ENCODE peak calls at places on chromosomes 12 and 14, in five cellular contexts. S is H9, N is tibial nerve, K is left ventricle myocardium inferior, W is coronary artery. Z is an unnamed sample.

GRCh38 chr14:102993523-102993922 is 63.8 kb downstream of the CDC42BPB start:
- DNase-seq in N (no peak), S (no peak), K (no peak), W (no peak), Z (peak)

GRCh38 chr12:59372971-59373370 is 222.9 kb upstream of the SLC16A7 start:
- DNase-seq in K (no peak), W (no peak), N (no peak), S (peak), Z (no peak)

GRCh38 chr12:111295176-111295575 is 73.7 kb downstream of the PHETA1 start:
- DNase-seq in W (no peak), N (no peak), S (no peak), K (no peak), Z (no peak)

GRCh38 chr12:54037360-54038259 is 4.8 kb downstream of the HOXC5 start:
- DNase-seq in K (no peak), S (no peak), N (no peak), W (no peak), Z (no peak)

GRCh38 chr12:27969011-27969900 is 3.3 kb downstream of the PTHLH start:
- DNase-seq in K (peak), S (peak), W (no peak), N (no peak), Z (no peak)

GRCh38 chr14:78083837-78084236 is 86.3 kb upstream of the NRXN3 start:
- DNase-seq in S (no peak), N (no peak), K (no peak), W (no peak), Z (no peak)

GRCh38 chr12:19236656-19237055 is 107.1 kb downstream of the PLEKHA5 start:
- DNase-seq in N (no peak), K (no peak), W (no peak), S (no peak), Z (no peak)

GRCh38 chr14:41718477-41719166 is 111.9 kb downstream of the LRFN5 start:
- DNase-seq in N (no peak), S (no peak), W (no peak), K (no peak), Z (no peak)

GRCh38 chr14:24311837-24312615 is 724 bp downstream of the LTB4R start:
- DNase-seq in K (no peak), W (no peak), S (no peak), N (no peak), Z (no peak)

GRCh38 chr12:88083634-88084033 is 54.4 kb upstream of the C12orf50 start:
- DNase-seq in K (no peak), S (no peak), N (no peak), W (no peak), Z (no peak)

GRCh38 chr12:53414756-53415417 is 8.8 kb upstream of the AMHR2 start:
- DNase-seq in S (no peak), N (no peak), K (no peak), W (no peak), Z (no peak)

GRCh38 chr12:27937768-27938167 is 34.8 kb downstream of the PTHLH start:
- DNase-seq in S (no peak), K (no peak), W (no peak), N (no peak), Z (no peak)

GRCh38 chr14:86296173-86296572 is 766.2 kb downstream of the FLRT2 start:
- DNase-seq in W (no peak), N (no peak), S (no peak), K (no peak), Z (no peak)

GRCh38 chr14:21556378-21557083 is 23.3 kb downstream of the OR10G3 start:
- DNase-seq in K (no peak), S (no peak), N (no peak), W (no peak), Z (no peak)

GRCh38 chr14:64861916-64862315 is 17.8 kb downstream of the SPTB start:
- DNase-seq in K (no peak), W (no peak), N (no peak), S (no peak), Z (no peak)

GRCh38 chr12:70367268-70368141 is 1.4 kb downstream of the KCNMB4 start:
- DNase-seq in K (no peak), W (no peak), N (no peak), S (no peak), Z (no peak)

GRCh38 chr14:22107734-22108133 is 434.1 kb upstream of the OR4E1 start:
- DNase-seq in K (no peak), W (no peak), N (no peak), S (no peak), Z (no peak)

GRCh38 chr14:104184911-104185499 is 46.6 kb downstream of the KIF26A start:
- DNase-seq in S (no peak), W (no peak), K (peak), N (no peak), Z (no peak)

GRCh38 chr12:12700249-12700648 is 4.3 kb upstream of the GPR19 start:
- DNase-seq in W (no peak), K (no peak), N (no peak), S (no peak), Z (no peak)

GRCh38 chr14:78921856-78922255 is 751.7 kb downstream of the NRXN3 start:
- DNase-seq in S (no peak), W (no peak), N (no peak), K (no peak), Z (no peak)

GRCh38 chr14:55851961-55852360 is 266.2 kb upstream of the PELI2 start:
- DNase-seq in K (peak), W (no peak), S (no peak), N (no peak), Z (no peak)

GRCh38 chr12:117640511-117640910 is 279.1 kb upstream of the NOS1 start:
- DNase-seq in K (no peak), W (no peak), N (no peak), S (no peak), Z (no peak)

GRCh38 chr12:121240484-121241202 is 30.7 kb downstream of the P2RX4 start:
- DNase-seq in K (peak), W (peak), S (peak), N (peak), Z (no peak)

GRCh38 chr12:95859947-95860850 is 1.4 kb downstream of the SNRPF start:
- DNase-seq in W (no peak), K (no peak), N (no peak), S (no peak), Z (no peak)

GRCh38 chr12:49059063-49059384 is 1.6 kb downstream of the KMT2D start:
- DNase-seq in N (no peak), K (no peak), W (peak), S (no peak), Z (no peak)

GRCh38 chr12:179131-179884 is 34.6 kb downstream of the SLC6A12 start:
- DNase-seq in K (peak), S (no peak), W (no peak), N (no peak), Z (no peak)

GRCh38 chr14:65222434-65222833 is 120.1 kb upstream of the MAX start:
- DNase-seq in S (peak), N (no peak), W (no peak), K (peak), Z (no peak)

GRCh38 chr14:23360496-23360895 is 4.5 kb downstream of the EFS start:
- DNase-seq in S (peak), N (no peak), K (no peak), W (peak), Z (no peak)

GRCh38 chr14:23629831-23630396 is 6.2 kb upstream of the DHRS2 start:
- DNase-seq in K (no peak), N (no peak), S (no peak), W (peak), Z (no peak)

GRCh38 chr12:111715242-111715641 is 29.4 kb downstream of the ACAD10 start:
- DNase-seq in N (no peak), K (peak), W (no peak), S (no peak), Z (no peak)

GRCh38 chr14:61091657-61092273 is 110.7 kb downstream of the SLC38A6 start:
- DNase-seq in N (no peak), K (no peak), W (no peak), S (no peak), Z (no peak)

GRCh38 chr14:77470192-77470870 is 12.4 kb downstream of the AHSA1 start:
- DNase-seq in K (no peak), W (no peak), N (no peak), S (no peak), Z (no peak)

GRCh38 chr12:30862486-30862885 is 64.1 kb upstream of the TSPAN11 start:
- DNase-seq in N (no peak), W (no peak), K (peak), S (no peak), Z (no peak)

GRCh38 chr14:92603309-92604257 is 90.0 kb downstream of the RIN3 start:
- DNase-seq in K (peak), W (peak), N (no peak), S (no peak), Z (no peak)

DNA sequence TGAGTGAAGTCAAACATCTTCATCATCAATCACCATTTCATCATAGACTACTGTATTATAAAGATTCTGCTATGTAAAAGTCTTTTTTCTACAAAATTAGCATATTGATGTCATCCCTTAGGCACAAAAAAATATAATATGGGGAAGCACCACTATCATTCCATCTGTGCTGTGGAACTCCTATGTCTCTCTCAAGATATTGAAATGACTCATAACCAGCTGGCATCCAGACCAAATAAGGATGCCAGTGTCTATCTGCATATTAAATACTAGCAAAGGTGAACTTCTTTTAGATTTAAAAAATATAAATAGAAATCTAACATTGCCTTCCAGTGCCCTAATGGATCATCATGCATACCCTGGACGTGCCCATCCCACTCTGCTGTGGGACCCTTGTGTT is 17.9 kb upstream of the DCAF5 start:
- DNase-seq in S (no peak), N (no peak), W (no peak), K (no peak), Z (no peak)
- H3K27ac ChIP-seq in S (no peak), N (no peak), W (no peak), K (no peak), Z (no peak)

DNA sequence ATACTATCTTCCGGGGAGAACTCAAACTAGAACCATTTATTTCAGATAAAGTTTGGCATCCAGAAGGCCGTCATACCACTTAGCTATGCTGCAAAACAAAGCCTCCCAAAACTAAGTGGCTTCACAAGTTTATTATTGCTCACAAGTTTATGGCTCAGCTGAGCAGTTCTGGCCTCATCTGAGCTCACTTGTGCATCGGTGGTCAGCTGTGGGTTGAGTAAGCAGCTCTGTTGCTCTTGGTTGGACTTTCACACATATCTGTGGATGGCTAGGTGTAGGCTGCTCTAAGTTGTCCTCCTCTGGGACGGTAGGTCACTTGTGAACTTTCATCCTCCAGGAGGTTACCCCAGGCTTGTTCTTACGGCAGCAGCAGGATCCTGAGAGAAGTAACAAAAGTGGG is 162.7 kb downstream of the BTG1 start:
- DNase-seq in W (no peak), S (no peak), N (no peak), K (no peak), Z (no peak)
- H3K27ac ChIP-seq in W (peak), S (no peak), N (no peak), K (peak), Z (no peak)

GRCh38 chr12:57051011-57051410 is 1.1 kb upstream of the MYO1A start:
- DNase-seq in W (no peak), S (no peak), N (no peak), K (no peak), Z (no peak)
- H3K27ac ChIP-seq in W (no peak), S (no peak), N (no peak), K (no peak), Z (no peak)

GRCh38 chr12:130954544-130954831 is 781 bp downstream of the ADGRD1 start:
- DNase-seq in K (no peak), S (no peak), N (no peak), W (no peak), Z (no peak)
- H3K27ac ChIP-seq in K (peak), S (no peak), N (peak), W (peak), Z (no peak)

GRCh38 chr12:2274733-2275132 is 221.9 kb downstream of the CACNA1C start:
- DNase-seq in W (no peak), N (no peak), K (no peak), S (no peak), Z (no peak)

GRCh38 chr12:2273751-2274150 is 221.0 kb downstream of the CACNA1C start:
- DNase-seq in N (no peak), K (no peak), W (no peak), S (no peak), Z (no peak)

GRCh38 chr12:2273288-2273687 is 220.5 kb downstream of the CACNA1C start:
- DNase-seq in K (no peak), N (no peak), W (no peak), S (no peak), Z (no peak)

GRCh38 chr12:2277492-2278153 is 224.8 kb downstream of the CACNA1C start:
- DNase-seq in S (no peak), K (no peak), N (no peak), W (no peak), Z (no peak)

GRCh38 chr12:2276288-2276842 is 223.6 kb downstream of the CACNA1C start:
- DNase-seq in N (no peak), K (no peak), W (no peak), S (no peak), Z (no peak)
- H3K27ac ChIP-seq in N (no peak), K (peak), W (no peak), S (no peak), Z (no peak)

GRCh38 chr12:14920475-14921126 is 17.7 kb downstream of the ERP27 start:
- DNase-seq in N (no peak), S (no peak), W (no peak), K (no peak), Z (no peak)

GRCh38 chr12:14924541-14924940 is 13.8 kb downstream of the ERP27 start:
- DNase-seq in S (no peak), K (no peak), W (no peak), N (no peak), Z (no peak)

GRCh38 chr12:14927267-14927666 is 11.1 kb downstream of the ERP27 start:
- DNase-seq in N (no peak), S (no peak), K (no peak), W (no peak), Z (no peak)

GRCh38 chr12:14921218-14921617 is 17.1 kb downstream of the ERP27 start:
- DNase-seq in S (no peak), N (no peak), K (no peak), W (no peak), Z (no peak)

GRCh38 chr12:14923944-14924343 is 14.4 kb downstream of the ERP27 start:
- DNase-seq in K (no peak), W (no peak), N (no peak), S (no peak), Z (no peak)
- H3K27ac ChIP-seq in K (no peak), W (no peak), N (no peak), S (no peak), Z (no peak)

DNA sequence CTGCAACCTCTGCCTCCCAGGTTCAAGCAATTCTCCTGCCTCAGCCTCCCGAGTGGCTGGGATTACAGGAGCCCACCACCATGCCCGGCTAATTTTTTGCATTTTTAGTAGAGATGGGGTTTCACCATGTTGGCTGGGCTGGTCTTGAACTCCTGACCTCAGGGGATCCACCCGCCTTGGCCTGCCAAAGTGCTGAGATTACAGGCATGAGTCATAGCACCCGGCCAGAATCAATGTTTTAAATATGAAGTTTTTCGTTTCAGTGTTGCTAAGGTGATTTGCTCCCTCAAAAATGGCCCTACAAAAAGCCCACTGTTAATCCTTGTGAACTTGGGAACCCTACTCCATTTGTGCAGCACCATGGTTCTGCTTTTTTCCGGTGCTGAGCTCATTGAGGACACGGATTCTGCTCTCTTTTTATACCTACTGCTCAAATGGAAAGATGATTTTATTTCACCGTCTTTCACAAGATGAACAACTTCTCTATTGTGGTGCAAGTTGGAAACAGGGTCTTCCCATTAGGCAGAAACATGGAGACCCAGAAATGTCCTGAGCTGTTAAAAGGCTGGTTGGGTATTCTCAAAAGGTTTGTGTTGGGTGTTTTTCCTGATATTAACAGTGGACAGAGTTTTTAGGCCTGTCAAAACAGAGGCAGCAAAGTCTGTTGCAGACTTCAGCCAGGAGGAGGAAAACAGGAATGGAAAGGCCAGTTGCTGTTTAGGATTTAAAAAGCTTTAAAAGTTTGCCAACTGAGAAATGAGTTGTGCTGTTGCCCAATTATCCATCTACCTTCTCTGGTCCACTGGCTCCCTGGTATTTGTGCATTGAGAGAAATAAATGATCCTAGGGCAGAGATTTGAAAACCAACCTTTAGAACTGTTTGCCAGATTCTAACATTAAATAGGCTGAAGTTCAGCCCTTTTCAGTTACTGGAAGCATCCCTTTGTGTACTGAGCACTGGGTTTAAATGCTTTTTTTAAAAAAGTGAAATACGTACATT is 85.8 kb downstream of the ATP23 start:
- DNase-seq in S (no peak), W (no peak), N (no peak), K (no peak), Z (no peak)
- H3K27ac ChIP-seq in S (no peak), W (no peak), N (peak), K (no peak), Z (peak)